ENCODE peak calls at places on chromosome 3, in nine cellular contexts. One of them, this sample, is unnamed.

GRCh38 chr3:188948658-188949400 is 222.9 kb upstream of the TPRG1 start:
- DNase-seq in non-pigmented ciliary epithelial cell: peak
- DNase-seq in activated gamma-delta T cell treated with Interleukin-2 at 50 U/mL for 16 hours: no peak
- DNase-seq in sciatic nerve: no peak
- DNase-seq in effector memory CD8-positive, alpha-beta T cell: no peak
- DNase-seq in HEK293T: no peak
- DNase-seq in NAMALWA: no peak
- DNase-seq in HTR-8/SVneo: no peak
- DNase-seq in M059J: peak
- DNase-seq in this sample: peak

GRCh38 chr3:105904683-105905320 is 36.0 kb upstream of the CBLB start:
- DNase-seq in non-pigmented ciliary epithelial cell: no peak
- DNase-seq in activated gamma-delta T cell treated with Interleukin-2 at 50 U/mL for 16 hours: no peak
- DNase-seq in sciatic nerve: no peak
- DNase-seq in effector memory CD8-positive, alpha-beta T cell: no peak
- DNase-seq in HEK293T: no peak
- DNase-seq in NAMALWA: no peak
- DNase-seq in HTR-8/SVneo: no peak
- DNase-seq in M059J: peak
- DNase-seq in this sample: peak

GRCh38 chr3:147799601-147800000 is 390.4 kb downstream of the ZIC1 start:
- DNase-seq in non-pigmented ciliary epithelial cell: no peak
- DNase-seq in activated gamma-delta T cell treated with Interleukin-2 at 50 U/mL for 16 hours: no peak
- DNase-seq in sciatic nerve: no peak
- DNase-seq in effector memory CD8-positive, alpha-beta T cell: no peak
- DNase-seq in HEK293T: no peak
- DNase-seq in NAMALWA: no peak
- DNase-seq in HTR-8/SVneo: no peak
- DNase-seq in M059J: no peak
- DNase-seq in this sample: no peak

GRCh38 chr3:141894524-141895176 is 18.2 kb downstream of the ATP1B3 start:
- DNase-seq in non-pigmented ciliary epithelial cell: no peak
- DNase-seq in activated gamma-delta T cell treated with Interleukin-2 at 50 U/mL for 16 hours: no peak
- DNase-seq in sciatic nerve: no peak
- DNase-seq in effector memory CD8-positive, alpha-beta T cell: no peak
- DNase-seq in HEK293T: no peak
- DNase-seq in NAMALWA: no peak
- DNase-seq in HTR-8/SVneo: peak
- DNase-seq in M059J: peak
- DNase-seq in this sample: peak

GRCh38 chr3:147630921-147631320 is 221.8 kb downstream of the ZIC1 start:
- DNase-seq in non-pigmented ciliary epithelial cell: no peak
- DNase-seq in activated gamma-delta T cell treated with Interleukin-2 at 50 U/mL for 16 hours: no peak
- DNase-seq in sciatic nerve: no peak
- DNase-seq in effector memory CD8-positive, alpha-beta T cell: no peak
- DNase-seq in HEK293T: no peak
- DNase-seq in NAMALWA: no peak
- DNase-seq in HTR-8/SVneo: no peak
- DNase-seq in M059J: no peak
- DNase-seq in this sample: no peak

GRCh38 chr3:127787556-127787955 is 34.8 kb downstream of the MGLL start:
- DNase-seq in non-pigmented ciliary epithelial cell: no peak
- DNase-seq in activated gamma-delta T cell treated with Interleukin-2 at 50 U/mL for 16 hours: no peak
- DNase-seq in sciatic nerve: peak
- DNase-seq in effector memory CD8-positive, alpha-beta T cell: no peak
- DNase-seq in HEK293T: no peak
- DNase-seq in NAMALWA: no peak
- DNase-seq in HTR-8/SVneo: no peak
- DNase-seq in M059J: no peak
- DNase-seq in this sample: no peak

GRCh38 chr3:42014949-42015533 is 53.1 kb upstream of the ULK4 start:
- DNase-seq in non-pigmented ciliary epithelial cell: no peak
- DNase-seq in activated gamma-delta T cell treated with Interleukin-2 at 50 U/mL for 16 hours: no peak
- DNase-seq in sciatic nerve: peak
- DNase-seq in effector memory CD8-positive, alpha-beta T cell: no peak
- DNase-seq in HEK293T: no peak
- DNase-seq in NAMALWA: peak
- DNase-seq in HTR-8/SVneo: no peak
- DNase-seq in M059J: no peak
- DNase-seq in this sample: no peak

GRCh38 chr3:136839556-136839931 is 20.6 kb downstream of the SLC35G2 start:
- DNase-seq in non-pigmented ciliary epithelial cell: no peak
- DNase-seq in activated gamma-delta T cell treated with Interleukin-2 at 50 U/mL for 16 hours: no peak
- DNase-seq in sciatic nerve: no peak
- DNase-seq in effector memory CD8-positive, alpha-beta T cell: no peak
- DNase-seq in HEK293T: no peak
- DNase-seq in NAMALWA: no peak
- DNase-seq in HTR-8/SVneo: no peak
- DNase-seq in M059J: no peak
- DNase-seq in this sample: no peak

GRCh38 chr3:193812791-193813505 is 219.9 kb downstream of the OPA1 start:
- DNase-seq in non-pigmented ciliary epithelial cell: no peak
- DNase-seq in activated gamma-delta T cell treated with Interleukin-2 at 50 U/mL for 16 hours: no peak
- DNase-seq in sciatic nerve: no peak
- DNase-seq in effector memory CD8-positive, alpha-beta T cell: no peak
- DNase-seq in HEK293T: no peak
- DNase-seq in NAMALWA: peak
- DNase-seq in HTR-8/SVneo: no peak
- DNase-seq in M059J: no peak
- DNase-seq in this sample: no peak

GRCh38 chr3:156551746-156552145 is 3.2 kb downstream of the SSR3 start:
- DNase-seq in non-pigmented ciliary epithelial cell: peak
- DNase-seq in activated gamma-delta T cell treated with Interleukin-2 at 50 U/mL for 16 hours: no peak
- DNase-seq in sciatic nerve: no peak
- DNase-seq in effector memory CD8-positive, alpha-beta T cell: no peak
- DNase-seq in HEK293T: no peak
- DNase-seq in NAMALWA: no peak
- DNase-seq in HTR-8/SVneo: peak
- DNase-seq in M059J: peak
- DNase-seq in this sample: peak

GRCh38 chr3:72219752-72220151 is 434.8 kb upstream of the PROK2 start:
- DNase-seq in non-pigmented ciliary epithelial cell: no peak
- DNase-seq in activated gamma-delta T cell treated with Interleukin-2 at 50 U/mL for 16 hours: no peak
- DNase-seq in sciatic nerve: no peak
- DNase-seq in effector memory CD8-positive, alpha-beta T cell: no peak
- DNase-seq in HEK293T: no peak
- DNase-seq in NAMALWA: no peak
- DNase-seq in HTR-8/SVneo: no peak
- DNase-seq in M059J: no peak
- DNase-seq in this sample: no peak

GRCh38 chr3:10744098-10744465 is 71.9 kb upstream of the SLC6A11 start:
- DNase-seq in non-pigmented ciliary epithelial cell: no peak
- DNase-seq in activated gamma-delta T cell treated with Interleukin-2 at 50 U/mL for 16 hours: no peak
- DNase-seq in sciatic nerve: no peak
- DNase-seq in effector memory CD8-positive, alpha-beta T cell: no peak
- DNase-seq in HEK293T: peak
- DNase-seq in NAMALWA: no peak
- DNase-seq in HTR-8/SVneo: peak
- DNase-seq in M059J: peak
- DNase-seq in this sample: peak

GRCh38 chr3:158801200-158801599 is 654 bp upstream of the MFSD1 start:
- DNase-seq in non-pigmented ciliary epithelial cell: no peak
- DNase-seq in activated gamma-delta T cell treated with Interleukin-2 at 50 U/mL for 16 hours: no peak
- DNase-seq in sciatic nerve: no peak
- DNase-seq in effector memory CD8-positive, alpha-beta T cell: no peak
- DNase-seq in HEK293T: no peak
- DNase-seq in NAMALWA: no peak
- DNase-seq in HTR-8/SVneo: no peak
- DNase-seq in M059J: peak
- DNase-seq in this sample: no peak

GRCh38 chr3:172991424-172991996 is 149.5 kb downstream of the SPATA16 start:
- DNase-seq in non-pigmented ciliary epithelial cell: no peak
- DNase-seq in activated gamma-delta T cell treated with Interleukin-2 at 50 U/mL for 16 hours: no peak
- DNase-seq in sciatic nerve: no peak
- DNase-seq in effector memory CD8-positive, alpha-beta T cell: no peak
- DNase-seq in HEK293T: no peak
- DNase-seq in NAMALWA: no peak
- DNase-seq in HTR-8/SVneo: no peak
- DNase-seq in M059J: no peak
- DNase-seq in this sample: no peak

GRCh38 chr3:195714380-195715011 is 6.3 kb upstream of the MUC20 start:
- DNase-seq in non-pigmented ciliary epithelial cell: no peak
- DNase-seq in activated gamma-delta T cell treated with Interleukin-2 at 50 U/mL for 16 hours: no peak
- DNase-seq in sciatic nerve: no peak
- DNase-seq in effector memory CD8-positive, alpha-beta T cell: no peak
- DNase-seq in HEK293T: no peak
- DNase-seq in NAMALWA: no peak
- DNase-seq in HTR-8/SVneo: no peak
- DNase-seq in M059J: peak
- DNase-seq in this sample: no peak

This sample was measured in PC-3.